ENCODE peak calls at places on chromosomes 16 and 17, in seven cellular contexts. One of them, this sample, is unnamed.

GRCh38 chr16:8614435-8615029 is 7.0 kb upstream of the METTL22 start:
- DNase-seq in hypothalamus: no peak
- DNase-seq in BJ: no peak
- DNase-seq in naive thymus-derived CD8-positive, alpha-beta T cell: no peak
- DNase-seq in activated B cell treated with CpG ODN at 0.5 μM for 24 hours: no peak
- DNase-seq in activated CD4-positive, alpha-beta T cell treated with anti-CD3 and anti-CD28 coated beads, Interleukin-2, amount 50 U/mL, for 1 hour: no peak
- DNase-seq in H1: no peak
- DNase-seq in this sample: no peak

GRCh38 chr17:50547736-50548083 is 736 bp downstream of the SPATA20 start:
- DNase-seq in hypothalamus: no peak
- DNase-seq in BJ: no peak
- DNase-seq in naive thymus-derived CD8-positive, alpha-beta T cell: no peak
- DNase-seq in activated B cell treated with CpG ODN at 0.5 μM for 24 hours: no peak
- DNase-seq in activated CD4-positive, alpha-beta T cell treated with anti-CD3 and anti-CD28 coated beads, Interleukin-2, amount 50 U/mL, for 1 hour: no peak
- DNase-seq in H1: no peak
- DNase-seq in this sample: no peak

GRCh38 chr17:38605852-38606645 is at the start of gene SRCIN1:
- DNase-seq in hypothalamus: peak
- DNase-seq in BJ: no peak
- DNase-seq in naive thymus-derived CD8-positive, alpha-beta T cell: peak
- DNase-seq in activated B cell treated with CpG ODN at 0.5 μM for 24 hours: peak
- DNase-seq in activated CD4-positive, alpha-beta T cell treated with anti-CD3 and anti-CD28 coated beads, Interleukin-2, amount 50 U/mL, for 1 hour: peak
- DNase-seq in H1: peak
- DNase-seq in this sample: peak

GRCh38 chr16:89696598-89697128 is 4.8 kb downstream of the SPATA2L start:
- DNase-seq in hypothalamus: no peak
- DNase-seq in BJ: no peak
- DNase-seq in naive thymus-derived CD8-positive, alpha-beta T cell: no peak
- DNase-seq in activated B cell treated with CpG ODN at 0.5 μM for 24 hours: no peak
- DNase-seq in activated CD4-positive, alpha-beta T cell treated with anti-CD3 and anti-CD28 coated beads, Interleukin-2, amount 50 U/mL, for 1 hour: no peak
- DNase-seq in H1: no peak
- DNase-seq in this sample: no peak

GRCh38 chr17:62848334-62848733 is 40.2 kb upstream of the MARCHF10 start:
- DNase-seq in hypothalamus: no peak
- DNase-seq in BJ: no peak
- DNase-seq in naive thymus-derived CD8-positive, alpha-beta T cell: no peak
- DNase-seq in activated B cell treated with CpG ODN at 0.5 μM for 24 hours: no peak
- DNase-seq in activated CD4-positive, alpha-beta T cell treated with anti-CD3 and anti-CD28 coated beads, Interleukin-2, amount 50 U/mL, for 1 hour: no peak
- DNase-seq in H1: no peak
- DNase-seq in this sample: no peak

GRCh38 chr16:66537236-66537635 is 12.7 kb downstream of the TK2 start:
- DNase-seq in hypothalamus: no peak
- DNase-seq in BJ: no peak
- DNase-seq in naive thymus-derived CD8-positive, alpha-beta T cell: no peak
- DNase-seq in activated B cell treated with CpG ODN at 0.5 μM for 24 hours: no peak
- DNase-seq in activated CD4-positive, alpha-beta T cell treated with anti-CD3 and anti-CD28 coated beads, Interleukin-2, amount 50 U/mL, for 1 hour: no peak
- DNase-seq in H1: no peak
- DNase-seq in this sample: no peak

GRCh38 chr17:45432405-45433113 is at the start of gene ARHGAP27:
- DNase-seq in hypothalamus: no peak
- DNase-seq in BJ: no peak
- DNase-seq in naive thymus-derived CD8-positive, alpha-beta T cell: no peak
- DNase-seq in activated B cell treated with CpG ODN at 0.5 μM for 24 hours: no peak
- DNase-seq in activated CD4-positive, alpha-beta T cell treated with anti-CD3 and anti-CD28 coated beads, Interleukin-2, amount 50 U/mL, for 1 hour: no peak
- DNase-seq in H1: peak
- DNase-seq in this sample: peak

GRCh38 chr17:75592364-75593020 is 4.9 kb downstream of the MYO15B start:
- DNase-seq in hypothalamus: no peak
- DNase-seq in BJ: no peak
- DNase-seq in naive thymus-derived CD8-positive, alpha-beta T cell: no peak
- DNase-seq in activated B cell treated with CpG ODN at 0.5 μM for 24 hours: no peak
- DNase-seq in activated CD4-positive, alpha-beta T cell treated with anti-CD3 and anti-CD28 coated beads, Interleukin-2, amount 50 U/mL, for 1 hour: no peak
- DNase-seq in H1: no peak
- DNase-seq in this sample: no peak

GRCh38 chr17:35523296-35523695 is 14.2 kb downstream of the SLFN12L start:
- DNase-seq in hypothalamus: no peak
- DNase-seq in BJ: no peak
- DNase-seq in naive thymus-derived CD8-positive, alpha-beta T cell: no peak
- DNase-seq in activated B cell treated with CpG ODN at 0.5 μM for 24 hours: no peak
- DNase-seq in activated CD4-positive, alpha-beta T cell treated with anti-CD3 and anti-CD28 coated beads, Interleukin-2, amount 50 U/mL, for 1 hour: no peak
- DNase-seq in H1: no peak
- DNase-seq in this sample: no peak

GRCh38 chr17:50165066-50165465 is 739 bp upstream of the SGCA start:
- DNase-seq in hypothalamus: no peak
- DNase-seq in BJ: no peak
- DNase-seq in naive thymus-derived CD8-positive, alpha-beta T cell: no peak
- DNase-seq in activated B cell treated with CpG ODN at 0.5 μM for 24 hours: no peak
- DNase-seq in activated CD4-positive, alpha-beta T cell treated with anti-CD3 and anti-CD28 coated beads, Interleukin-2, amount 50 U/mL, for 1 hour: no peak
- DNase-seq in H1: no peak
- DNase-seq in this sample: no peak

GRCh38 chr16:73405851-73406250 is 357.9 kb upstream of the ZFHX3 start:
- DNase-seq in hypothalamus: no peak
- DNase-seq in BJ: peak
- DNase-seq in naive thymus-derived CD8-positive, alpha-beta T cell: no peak
- DNase-seq in activated B cell treated with CpG ODN at 0.5 μM for 24 hours: no peak
- DNase-seq in activated CD4-positive, alpha-beta T cell treated with anti-CD3 and anti-CD28 coated beads, Interleukin-2, amount 50 U/mL, for 1 hour: no peak
- DNase-seq in H1: no peak
- DNase-seq in this sample: no peak

GRCh38 chr16:82967424-82967823 is 340.7 kb downstream of the CDH13 start:
- DNase-seq in hypothalamus: no peak
- DNase-seq in BJ: no peak
- DNase-seq in naive thymus-derived CD8-positive, alpha-beta T cell: no peak
- DNase-seq in activated B cell treated with CpG ODN at 0.5 μM for 24 hours: no peak
- DNase-seq in activated CD4-positive, alpha-beta T cell treated with anti-CD3 and anti-CD28 coated beads, Interleukin-2, amount 50 U/mL, for 1 hour: no peak
- DNase-seq in H1: no peak
- DNase-seq in this sample: no peak

GRCh38 chr17:60138769-60139437 is 10.9 kb upstream of the CA4 start:
- DNase-seq in hypothalamus: no peak
- DNase-seq in BJ: no peak
- DNase-seq in naive thymus-derived CD8-positive, alpha-beta T cell: no peak
- DNase-seq in activated B cell treated with CpG ODN at 0.5 μM for 24 hours: no peak
- DNase-seq in activated CD4-positive, alpha-beta T cell treated with anti-CD3 and anti-CD28 coated beads, Interleukin-2, amount 50 U/mL, for 1 hour: no peak
- DNase-seq in H1: peak
- DNase-seq in this sample: no peak

GRCh38 chr17:72151565-72152391 is 31.0 kb downstream of the SOX9 start:
- DNase-seq in hypothalamus: no peak
- DNase-seq in BJ: no peak
- DNase-seq in naive thymus-derived CD8-positive, alpha-beta T cell: no peak
- DNase-seq in activated B cell treated with CpG ODN at 0.5 μM for 24 hours: no peak
- DNase-seq in activated CD4-positive, alpha-beta T cell treated with anti-CD3 and anti-CD28 coated beads, Interleukin-2, amount 50 U/mL, for 1 hour: no peak
- DNase-seq in H1: peak
- DNase-seq in this sample: no peak

GRCh38 chr16:17571499-17572093 is 100.8 kb upstream of the XYLT1 start:
- DNase-seq in hypothalamus: no peak
- DNase-seq in BJ: no peak
- DNase-seq in naive thymus-derived CD8-positive, alpha-beta T cell: no peak
- DNase-seq in activated B cell treated with CpG ODN at 0.5 μM for 24 hours: no peak
- DNase-seq in activated CD4-positive, alpha-beta T cell treated with anti-CD3 and anti-CD28 coated beads, Interleukin-2, amount 50 U/mL, for 1 hour: no peak
- DNase-seq in H1: no peak
- DNase-seq in this sample: no peak

GRCh38 chr17:46195217-46195855 is 2.1 kb upstream of the KANSL1 start:
- DNase-seq in hypothalamus: no peak
- DNase-seq in BJ: no peak
- DNase-seq in naive thymus-derived CD8-positive, alpha-beta T cell: no peak
- DNase-seq in activated B cell treated with CpG ODN at 0.5 μM for 24 hours: no peak
- DNase-seq in activated CD4-positive, alpha-beta T cell treated with anti-CD3 and anti-CD28 coated beads, Interleukin-2, amount 50 U/mL, for 1 hour: no peak
- DNase-seq in H1: no peak
- DNase-seq in this sample: no peak

GRCh38 chr16:68689921-68690320 is 44.8 kb downstream of the CDH3 start:
- DNase-seq in hypothalamus: no peak
- DNase-seq in BJ: no peak
- DNase-seq in naive thymus-derived CD8-positive, alpha-beta T cell: no peak
- DNase-seq in activated B cell treated with CpG ODN at 0.5 μM for 24 hours: no peak
- DNase-seq in activated CD4-positive, alpha-beta T cell treated with anti-CD3 and anti-CD28 coated beads, Interleukin-2, amount 50 U/mL, for 1 hour: no peak
- DNase-seq in H1: no peak
- DNase-seq in this sample: no peak

This sample was measured in germinal center.